ENCODE peak calls at places on chromosome 3, in eight cellular contexts. B is lower leg skin, S is HEK293T, I is HT1080, X is fibroblast of mammary gland, C is right lobe of liver, Y is caudate nucleus, G is amniotic stem cell. Q is an unnamed sample.

GRCh38 chr3:170840291-170840859 is 29.6 kb downstream of the RPL22L1 start:
- DNase-seq in B (no peak), S (no peak), I (no peak), X (peak), C (no peak), Y (no peak), G (no peak), Q (peak)

GRCh38 chr3:128971421-128971820 is 22.5 kb downstream of the CFAP92 start:
- DNase-seq in B (no peak), S (no peak), I (no peak), X (peak), C (no peak), Y (no peak), G (no peak), Q (no peak)

GRCh38 chr3:138369151-138369900 is 20.9 kb downstream of the MRAS start:
- DNase-seq in B (no peak), S (no peak), I (no peak), X (no peak), C (no peak), Y (no peak), G (no peak), Q (no peak)

GRCh38 chr3:78642471-78642870 is 1125.3 kb downstream of the ROBO1 start:
- DNase-seq in B (no peak), S (no peak), I (no peak), X (no peak), C (no peak), Y (no peak), G (no peak), Q (no peak)

GRCh38 chr3:46109635-46110005 is 82.3 kb upstream of the XCR1 start:
- DNase-seq in B (no peak), S (no peak), I (no peak), X (peak), C (no peak), Y (no peak), G (no peak), Q (no peak)

GRCh38 chr3:186209810-186210752 is 101.2 kb upstream of the ETV5 start:
- DNase-seq in B (peak), S (no peak), I (peak), X (peak), C (no peak), Y (peak), G (peak), Q (peak)

GRCh38 chr3:49017978-49018706 is at the start of gene DALRD3:
- DNase-seq in B (no peak), S (peak), I (peak), X (peak), C (peak), Y (peak), G (peak), Q (peak)

GRCh38 chr3:72756900-72757299 is 91.3 kb downstream of the SHQ1 start:
- DNase-seq in B (no peak), S (no peak), I (no peak), X (no peak), C (no peak), Y (no peak), G (no peak), Q (no peak)

GRCh38 chr3:146250449-146251382 is at the start of gene PLSCR4:
- DNase-seq in B (peak), S (peak), I (peak), X (peak), C (peak), Y (no peak), G (no peak), Q (peak)

GRCh38 chr3:143769663-143770062 is 78.6 kb downstream of the SLC9A9 start:
- DNase-seq in B (no peak), S (no peak), I (no peak), X (peak), C (no peak), Y (no peak), G (no peak), Q (no peak)

GRCh38 chr3:55549172-55549571 is 62.1 kb upstream of the WNT5A start:
- DNase-seq in B (no peak), S (peak), I (no peak), X (peak), C (no peak), Y (no peak), G (no peak), Q (no peak)

GRCh38 chr3:61813656-61814055 is 252.3 kb downstream of the PTPRG start:
- DNase-seq in B (no peak), S (no peak), I (no peak), X (peak), C (no peak), Y (no peak), G (no peak), Q (no peak)

GRCh38 chr3:162292409-162292808 is 795.8 kb downstream of the OTOL1 start:
- DNase-seq in B (no peak), S (no peak), I (no peak), X (no peak), C (no peak), Y (no peak), G (no peak), Q (no peak)

GRCh38 chr3:141255864-141256263 is 24.2 kb downstream of the PXYLP1 start:
- DNase-seq in B (no peak), S (peak), I (peak), X (peak), C (no peak), Y (no peak), G (no peak), Q (peak)

GRCh38 chr3:20924646-20925395 is 738.8 kb upstream of the SGO1 start:
- DNase-seq in B (no peak), S (no peak), I (no peak), X (no peak), C (no peak), Y (no peak), G (no peak), Q (no peak)

GRCh38 chr3:185645596-185646381 is 59.7 kb downstream of the SENP2 start:
- DNase-seq in B (no peak), S (no peak), I (no peak), X (peak), C (no peak), Y (no peak), G (no peak), Q (no peak)

GRCh38 chr3:196144383-196145105 is 62.7 kb upstream of the TFRC start:
- DNase-seq in B (no peak), S (no peak), I (peak), X (peak), C (no peak), Y (no peak), G (no peak), Q (no peak)

GRCh38 chr3:139533781-139534443 is 5.6 kb downstream of the RBP1 start:
- DNase-seq in B (no peak), S (peak), I (peak), X (peak), C (peak), Y (no peak), G (no peak), Q (peak)

GRCh38 chr3:6640907-6641306 is 220.0 kb upstream of the GRM7 start:
- DNase-seq in B (no peak), S (no peak), I (no peak), X (no peak), C (no peak), Y (no peak), G (no peak), Q (no peak)

GRCh38 chr3:155853214-155854146 is 747 bp downstream of the SLC33A1 start:
- DNase-seq in B (peak), S (peak), I (peak), X (peak), C (no peak), Y (no peak), G (no peak), Q (no peak)

GRCh38 chr3:134579266-134579665 is 71.6 kb downstream of the KY start:
- DNase-seq in B (no peak), S (no peak), I (no peak), X (no peak), C (no peak), Y (no peak), G (no peak), Q (no peak)

GRCh38 chr3:46939578-46940405 is 36.8 kb downstream of the CCDC12 start:
- DNase-seq in B (no peak), S (no peak), I (no peak), X (no peak), C (peak), Y (no peak), G (no peak), Q (no peak)

GRCh38 chr3:100899440-100900091 is 93.7 kb downstream of the ABI3BP start:
- DNase-seq in B (no peak), S (no peak), I (no peak), X (peak), C (no peak), Y (no peak), G (no peak), Q (no peak)

GRCh38 chr3:186669378-186670084 is 3.7 kb downstream of the HRG start:
- DNase-seq in B (no peak), S (no peak), I (peak), X (no peak), C (no peak), Y (no peak), G (no peak), Q (no peak)

GRCh38 chr3:175129571-175129970 is 270.4 kb downstream of the NAALADL2 start:
- DNase-seq in B (no peak), S (no peak), I (no peak), X (no peak), C (no peak), Y (no peak), G (no peak), Q (no peak)

GRCh38 chr3:193863657-193864323 is 270.8 kb downstream of the OPA1 start:
- DNase-seq in B (no peak), S (no peak), I (no peak), X (no peak), C (no peak), Y (no peak), G (no peak), Q (no peak)

GRCh38 chr3:160478338-160478737 is 28.8 kb upstream of the TRIM59 start:
- DNase-seq in B (no peak), S (no peak), I (peak), X (peak), C (no peak), Y (no peak), G (no peak), Q (no peak)